ENCODE peak calls at places on chromosomes 12 and 14, in four cellular contexts. One of them, this sample, is unnamed.

GRCh38 chr12:69252033-69252432 is 12.7 kb downstream of the CPSF6 start:
- DNase-seq in endothelial cell of umbilical vein: no peak
- DNase-seq in stomach: no peak
- DNase-seq in upper lobe of right lung: no peak
- DNase-seq in this sample: no peak

GRCh38 chr14:68871392-68871791 is 78.5 kb upstream of the ZFP36L1 start:
- DNase-seq in endothelial cell of umbilical vein: no peak
- DNase-seq in stomach: no peak
- DNase-seq in upper lobe of right lung: no peak
- DNase-seq in this sample: no peak

GRCh38 chr14:68377459-68377858 is 415.4 kb downstream of the ZFP36L1 start:
- DNase-seq in endothelial cell of umbilical vein: peak; percentile 74
- DNase-seq in stomach: no peak
- DNase-seq in upper lobe of right lung: no peak
- DNase-seq in this sample: peak; percentile 61

GRCh38 chr12:90062799-90063198 is 354.2 kb upstream of the ATP2B1 start:
- DNase-seq in endothelial cell of umbilical vein: no peak
- DNase-seq in stomach: no peak
- DNase-seq in upper lobe of right lung: no peak
- DNase-seq in this sample: no peak

GRCh38 chr12:130953783-130954543 is at the start of gene ADGRD1:
- DNase-seq in endothelial cell of umbilical vein: no peak
- DNase-seq in stomach: peak; percentile 49
- DNase-seq in upper lobe of right lung: peak; percentile 83
- DNase-seq in this sample: no peak

GRCh38 chr12:30570206-30570890 is 125.3 kb downstream of the IPO8 start:
- DNase-seq in endothelial cell of umbilical vein: no peak
- DNase-seq in stomach: no peak
- DNase-seq in upper lobe of right lung: no peak
- DNase-seq in this sample: no peak

GRCh38 chr14:104026024-104026423 is 59.5 kb upstream of the ASPG start:
- DNase-seq in endothelial cell of umbilical vein: no peak
- DNase-seq in stomach: no peak
- DNase-seq in upper lobe of right lung: no peak
- DNase-seq in this sample: no peak

GRCh38 chr14:70186826-70187483 is 1.8 kb downstream of the SLC8A3 start:
- DNase-seq in endothelial cell of umbilical vein: peak; percentile 19
- DNase-seq in stomach: no peak
- DNase-seq in upper lobe of right lung: no peak
- DNase-seq in this sample: no peak

GRCh38 chr14:60905930-60906329 is 74.9 kb downstream of the TRMT5 start:
- DNase-seq in endothelial cell of umbilical vein: no peak
- DNase-seq in stomach: no peak
- DNase-seq in upper lobe of right lung: no peak
- DNase-seq in this sample: no peak

GRCh38 chr14:96083667-96084320 is 44.6 kb downstream of the C14orf132 start:
- DNase-seq in endothelial cell of umbilical vein: no peak
- DNase-seq in stomach: peak; percentile 76
- DNase-seq in upper lobe of right lung: peak; percentile 87
- DNase-seq in this sample: no peak

GRCh38 chr14:89503458-89503996 is 86.5 kb upstream of the FOXN3 start:
- DNase-seq in endothelial cell of umbilical vein: no peak
- DNase-seq in stomach: no peak
- DNase-seq in upper lobe of right lung: no peak
- DNase-seq in this sample: no peak

GRCh38 chr12:90954921-90955320 is at the start of gene CCER1:
- DNase-seq in endothelial cell of umbilical vein: no peak
- DNase-seq in stomach: no peak
- DNase-seq in upper lobe of right lung: no peak
- DNase-seq in this sample: no peak

GRCh38 chr12:120078868-120079267 is 37.7 kb downstream of the RAB35 start:
- DNase-seq in endothelial cell of umbilical vein: no peak
- DNase-seq in stomach: no peak
- DNase-seq in upper lobe of right lung: peak; percentile 30
- DNase-seq in this sample: no peak

GRCh38 chr14:92945959-92946846 is 23.3 kb downstream of the CHGA start:
- DNase-seq in endothelial cell of umbilical vein: peak; percentile 70
- DNase-seq in stomach: peak; percentile 91
- DNase-seq in upper lobe of right lung: peak; percentile 77
- DNase-seq in this sample: no peak

GRCh38 chr12:32698285-32698684 is 19.2 kb downstream of the DNM1L start:
- DNase-seq in endothelial cell of umbilical vein: no peak
- DNase-seq in stomach: no peak
- DNase-seq in upper lobe of right lung: no peak
- DNase-seq in this sample: no peak

GRCh38 chr14:73758392-73759182 is 44.4 kb upstream of the PNMA1 start:
- DNase-seq in endothelial cell of umbilical vein: peak; percentile 70
- DNase-seq in stomach: peak; percentile 82
- DNase-seq in upper lobe of right lung: peak; percentile 88
- DNase-seq in this sample: peak; percentile 90

GRCh38 chr12:111339306-111339938 is 29.5 kb downstream of the PHETA1 start:
- DNase-seq in endothelial cell of umbilical vein: no peak
- DNase-seq in stomach: no peak
- DNase-seq in upper lobe of right lung: no peak
- DNase-seq in this sample: no peak

GRCh38 chr14:60734465-60735242 is at the start of gene MNAT1:
- DNase-seq in endothelial cell of umbilical vein: peak; percentile 90
- DNase-seq in stomach: peak; percentile 78
- DNase-seq in upper lobe of right lung: peak; percentile 88
- DNase-seq in this sample: peak; percentile 86

GRCh38 chr12:116427200-116427932 is 131.8 kb upstream of the MAP1LC3B2 start:
- DNase-seq in endothelial cell of umbilical vein: no peak
- DNase-seq in stomach: no peak
- DNase-seq in upper lobe of right lung: no peak
- DNase-seq in this sample: peak; percentile 82

GRCh38 chr14:93006484-93007128 is 83.7 kb downstream of the CHGA start:
- DNase-seq in endothelial cell of umbilical vein: no peak
- DNase-seq in stomach: no peak
- DNase-seq in upper lobe of right lung: no peak
- DNase-seq in this sample: no peak

GRCh38 chr12:126747530-126748149 is 1519.3 kb upstream of the TMEM132C start:
- DNase-seq in endothelial cell of umbilical vein: no peak
- DNase-seq in stomach: peak; percentile 47
- DNase-seq in upper lobe of right lung: peak; percentile 77
- DNase-seq in this sample: peak; percentile 49

GRCh38 chr14:37480446-37481290 is 114.4 kb downstream of the FOXA1 start:
- DNase-seq in endothelial cell of umbilical vein: no peak
- DNase-seq in stomach: no peak
- DNase-seq in upper lobe of right lung: no peak
- DNase-seq in this sample: no peak

GRCh38 chr12:2335109-2335508 is 282.3 kb downstream of the CACNA1C start:
- DNase-seq in endothelial cell of umbilical vein: peak; percentile 65
- DNase-seq in stomach: no peak
- DNase-seq in upper lobe of right lung: no peak
- DNase-seq in this sample: no peak

GRCh38 chr12:89882051-89882450 is 173.4 kb upstream of the ATP2B1 start:
- DNase-seq in endothelial cell of umbilical vein: no peak
- DNase-seq in stomach: no peak
- DNase-seq in upper lobe of right lung: no peak
- DNase-seq in this sample: no peak

GRCh38 chr12:57621497-57622292 is 10.5 kb downstream of the ARHGEF25 start:
- DNase-seq in endothelial cell of umbilical vein: peak; percentile 52
- DNase-seq in stomach: peak; percentile 62
- DNase-seq in upper lobe of right lung: peak; percentile 81
- DNase-seq in this sample: peak; percentile 81

GRCh38 chr12:100718212-100718611 is 76.4 kb upstream of the ANO4 start:
- DNase-seq in endothelial cell of umbilical vein: no peak
- DNase-seq in stomach: no peak
- DNase-seq in upper lobe of right lung: no peak
- DNase-seq in this sample: no peak

GRCh38 chr12:88684610-88685009 is 104.3 kb upstream of the KITLG start:
- DNase-seq in endothelial cell of umbilical vein: no peak
- DNase-seq in stomach: no peak
- DNase-seq in upper lobe of right lung: no peak
- DNase-seq in this sample: no peak

GRCh38 chr14:51401272-51401671 is 161.2 kb downstream of the TMX1 start:
- DNase-seq in endothelial cell of umbilical vein: no peak
- DNase-seq in stomach: no peak
- DNase-seq in upper lobe of right lung: no peak
- DNase-seq in this sample: no peak

GRCh38 chr12:98406378-98406777 is 109.0 kb upstream of the TMPO start:
- DNase-seq in endothelial cell of umbilical vein: no peak
- DNase-seq in stomach: no peak
- DNase-seq in upper lobe of right lung: no peak
- DNase-seq in this sample: no peak

GRCh38 chr12:2886768-2887450 is 3.8 kb upstream of the TULP3 start:
- DNase-seq in endothelial cell of umbilical vein: no peak
- DNase-seq in stomach: no peak
- DNase-seq in upper lobe of right lung: no peak
- DNase-seq in this sample: no peak

GRCh38 chr14:101187017-101187815 is 283.7 kb upstream of the RTL1 start:
- DNase-seq in endothelial cell of umbilical vein: no peak
- DNase-seq in stomach: peak; percentile 13
- DNase-seq in upper lobe of right lung: no peak
- DNase-seq in this sample: no peak

GRCh38 chr12:2318286-2318685 is 265.5 kb downstream of the CACNA1C start:
- DNase-seq in endothelial cell of umbilical vein: no peak
- DNase-seq in stomach: no peak
- DNase-seq in upper lobe of right lung: no peak
- DNase-seq in this sample: no peak

GRCh38 chr12:127810026-127810425 is 456.9 kb upstream of the TMEM132C start:
- DNase-seq in endothelial cell of umbilical vein: no peak
- DNase-seq in stomach: no peak
- DNase-seq in upper lobe of right lung: no peak
- DNase-seq in this sample: no peak

GRCh38 chr12:2284321-2284813 is 231.6 kb downstream of the CACNA1C start:
- DNase-seq in endothelial cell of umbilical vein: no peak
- DNase-seq in stomach: no peak
- DNase-seq in upper lobe of right lung: peak; percentile 40
- DNase-seq in this sample: no peak

GRCh38 chr12:13661005-13661887 is 320.2 kb downstream of the GRIN2B start:
- DNase-seq in endothelial cell of umbilical vein: peak; percentile 44
- DNase-seq in stomach: peak; percentile 61
- DNase-seq in upper lobe of right lung: no peak
- DNase-seq in this sample: peak; percentile 67

GRCh38 chr12:13668880-13669279 is 312.5 kb downstream of the GRIN2B start:
- DNase-seq in endothelial cell of umbilical vein: no peak
- DNase-seq in stomach: no peak
- DNase-seq in upper lobe of right lung: no peak
- DNase-seq in this sample: no peak

GRCh38 chr12:13670249-13670648 is 311.2 kb downstream of the GRIN2B start:
- DNase-seq in endothelial cell of umbilical vein: no peak
- DNase-seq in stomach: no peak
- DNase-seq in upper lobe of right lung: no peak
- DNase-seq in this sample: no peak

DNA sequence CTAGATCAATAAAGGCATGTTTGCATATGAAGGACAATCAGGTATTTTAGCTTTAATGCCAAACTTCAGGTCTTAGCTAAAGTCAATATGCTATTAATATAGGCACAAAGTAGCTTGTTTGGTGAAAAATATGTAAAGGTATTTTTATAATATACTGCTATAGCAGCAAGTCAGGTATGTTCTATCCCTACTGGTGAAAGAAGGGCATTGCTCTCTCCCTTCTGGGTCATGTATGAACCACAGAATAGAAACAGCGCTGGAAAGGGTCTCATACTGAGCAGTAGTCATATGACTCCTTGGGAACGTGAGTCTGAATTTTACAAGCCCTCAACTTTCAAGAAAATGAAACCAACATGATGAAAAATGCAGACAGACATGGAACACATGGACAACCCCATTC is 314.6 kb downstream of the GRIN2B start:
- DNase-seq in endothelial cell of umbilical vein: no peak
- DNase-seq in stomach: no peak
- DNase-seq in upper lobe of right lung: no peak
- DNase-seq in this sample: no peak
- TF ChIP-seq CTCF in endothelial cell of umbilical vein: no peak
- TF ChIP-seq CTCF in stomach: no peak
- TF ChIP-seq CTCF in upper lobe of right lung: no peak
- TF ChIP-seq CTCF in this sample: peak; percentile 28

GRCh38 chr12:49972641-49973360 is at the start of gene AQP6:
- DNase-seq in endothelial cell of umbilical vein: no peak
- DNase-seq in stomach: peak; percentile 74
- DNase-seq in upper lobe of right lung: peak; percentile 58
- DNase-seq in this sample: no peak
- H3K4me1 ChIP-seq in endothelial cell of umbilical vein: no peaks in the 10 kb centered on the region
- H3K4me1 ChIP-seq in stomach: peaks cover 26% of the 10 kb centered on the region
- H3K4me1 ChIP-seq in upper lobe of right lung: no peaks in the 10 kb centered on the region
- H3K4me1 ChIP-seq in this sample: no peaks in the 10 kb centered on the region

GRCh38 chr12:64821116-64821630 is 3.3 kb upstream of the TBC1D30 start:
- DNase-seq in endothelial cell of umbilical vein: no peak
- DNase-seq in stomach: no peak
- DNase-seq in upper lobe of right lung: no peak
- DNase-seq in this sample: no peak

GRCh38 chr12:64825143-64826011 is 930 bp downstream of the TBC1D30 start:
- DNase-seq in endothelial cell of umbilical vein: no peak
- DNase-seq in stomach: peak; percentile 25
- DNase-seq in upper lobe of right lung: peak; percentile 67
- DNase-seq in this sample: no peak

GRCh38 chr12:64824500-64825142 is at the start of gene TBC1D30:
- DNase-seq in endothelial cell of umbilical vein: peak; percentile 41
- DNase-seq in stomach: no peak
- DNase-seq in upper lobe of right lung: peak; percentile 69
- DNase-seq in this sample: peak; percentile 39

GRCh38 chr12:64826234-64826633 is 1.8 kb downstream of the TBC1D30 start:
- DNase-seq in endothelial cell of umbilical vein: peak; percentile 71
- DNase-seq in stomach: peak; percentile 81
- DNase-seq in upper lobe of right lung: peak; percentile 74
- DNase-seq in this sample: no peak

DNA sequence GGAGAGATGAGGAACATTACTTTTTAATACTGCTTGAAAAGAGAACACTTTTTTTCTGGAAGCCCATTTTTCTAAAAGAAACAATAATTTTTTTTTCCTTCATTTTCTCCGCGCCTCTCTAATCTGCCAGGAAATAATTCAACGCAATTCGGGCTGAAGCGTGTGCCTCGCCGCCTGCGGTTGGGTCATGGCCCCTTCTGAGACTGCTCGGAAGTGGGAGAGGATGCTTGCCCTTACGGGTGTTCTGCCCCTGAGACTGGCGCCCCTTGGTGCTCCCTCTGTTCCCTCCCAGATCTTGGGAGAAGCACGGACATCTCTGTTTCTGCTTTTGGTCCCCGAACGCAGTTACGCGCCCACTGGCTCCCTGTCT is 332 bp upstream of the TBC1D30 start:
- DNase-seq in endothelial cell of umbilical vein: peak; percentile 4
- DNase-seq in stomach: no peak
- DNase-seq in upper lobe of right lung: no peak
- DNase-seq in this sample: no peak
- H3K4me3 ChIP-seq in endothelial cell of umbilical vein: peak overlapping the region; percentile 28
- H3K4me3 ChIP-seq in stomach: peak overlapping the region; percentile 66
- H3K4me3 ChIP-seq in upper lobe of right lung: peak overlapping the region; percentile 46
- H3K4me3 ChIP-seq in this sample: peak overlapping the region; percentile 46

GRCh38 chr12:402127-402456 is 648 bp downstream of the CCDC77 start:
- DNase-seq in endothelial cell of umbilical vein: peak; percentile 67
- DNase-seq in stomach: no peak
- DNase-seq in upper lobe of right lung: no peak
- DNase-seq in this sample: no peak
- TF ChIP-seq CTCF in endothelial cell of umbilical vein: peak; percentile 15
- TF ChIP-seq CTCF in stomach: no peak
- TF ChIP-seq CTCF in upper lobe of right lung: no peak
- TF ChIP-seq CTCF in this sample: peak; percentile 53